ENCODE peak calls at places on chromosomes 12 and 14, in five cellular contexts. H is ovary, G is psoas muscle, P is uterus, R is spleen. E is an unnamed sample.

GRCh38 chr12:122825773-122826724 is 9.2 kb upstream of the HIP1R start:
- DNase-seq in H (no peak), P (no peak), G (no peak), R (peak), E (no peak)

GRCh38 chr14:62117718-62118164 is 355.5 kb downstream of the SNAPC1 start:
- DNase-seq in H (no peak), R (no peak), P (no peak), G (no peak), E (no peak)

GRCh38 chr12:117980621-117981020 is 11.8 kb upstream of the KSR2 start:
- DNase-seq in P (no peak), H (no peak), G (no peak), R (no peak), E (no peak)

GRCh38 chr12:87952850-87953249 is 76.4 kb downstream of the C12orf50 start:
- DNase-seq in G (no peak), R (no peak), P (no peak), H (no peak), E (no peak)

GRCh38 chr12:54719691-54720090 is 71.5 kb upstream of the DCD start:
- DNase-seq in G (no peak), R (no peak), H (no peak), P (no peak), E (no peak)

GRCh38 chr14:64720190-64720589 is 16.0 kb downstream of the PLEKHG3 start:
- DNase-seq in G (peak), H (no peak), R (no peak), P (peak), E (peak)

GRCh38 chr12:45304514-45305178 is 88.8 kb downstream of the ANO6 start:
- DNase-seq in G (no peak), R (no peak), P (no peak), H (no peak), E (no peak)

GRCh38 chr12:8609061-8609570 is 3.5 kb downstream of the AICDA start:
- DNase-seq in P (no peak), H (no peak), G (no peak), R (no peak), E (no peak)

GRCh38 chr12:80504389-80505153 is 60.5 kb downstream of the PTPRQ start:
- DNase-seq in H (no peak), R (no peak), G (no peak), P (no peak), E (no peak)

GRCh38 chr12:2682301-2683282 is 112.2 kb upstream of the FKBP4 start:
- DNase-seq in G (no peak), H (no peak), P (peak), R (no peak), E (no peak)

GRCh38 chr14:55386037-55386798 is 25.4 kb downstream of the ATG14 start:
- DNase-seq in R (no peak), G (no peak), H (no peak), P (no peak), E (no peak)

GRCh38 chr14:85607571-85608219 is 77.8 kb downstream of the FLRT2 start:
- DNase-seq in G (no peak), P (no peak), R (no peak), H (no peak), E (no peak)

GRCh38 chr14:94037954-94038353 is 11.8 kb downstream of the OTUB2 start:
- DNase-seq in G (no peak), H (no peak), R (peak), P (no peak), E (no peak)

GRCh38 chr14:54627718-54628345 is 60.9 kb downstream of the SAMD4A start:
- DNase-seq in R (peak), H (peak), G (peak), P (peak), E (no peak)

GRCh38 chr12:2402180-2402579 is 349.4 kb downstream of the CACNA1C start:
- DNase-seq in R (no peak), P (no peak), G (no peak), H (no peak), E (no peak)

GRCh38 chr14:101084436-101084826 is 180.9 kb upstream of the RTL1 start:
- DNase-seq in R (no peak), G (no peak), H (no peak), P (no peak), E (no peak)

GRCh38 chr12:7016958-7017571 is 1.2 kb downstream of the LPCAT3 start:
- DNase-seq in H (no peak), P (no peak), R (no peak), G (no peak), E (no peak)

GRCh38 chr12:2239376-2240010 is 186.7 kb downstream of the CACNA1C start:
- DNase-seq in P (peak), R (no peak), G (peak), H (peak), E (no peak)

GRCh38 chr14:80055912-80056801 is 155.1 kb downstream of the DIO2 start:
- DNase-seq in H (no peak), G (no peak), R (no peak), P (peak), E (no peak)

GRCh38 chr14:80213602-80214001 is 2.3 kb upstream of the DIO2 start:
- DNase-seq in G (no peak), R (no peak), H (no peak), P (no peak), E (no peak)

GRCh38 chr14:23104591-23105347 is at the start of gene CIROP:
- DNase-seq in H (no peak), G (no peak), R (peak), P (no peak), E (no peak)

GRCh38 chr14:52598568-52598967 is 45.9 kb downstream of the GPR137C start:
- DNase-seq in H (no peak), G (no peak), R (no peak), P (no peak), E (no peak)

DNA sequence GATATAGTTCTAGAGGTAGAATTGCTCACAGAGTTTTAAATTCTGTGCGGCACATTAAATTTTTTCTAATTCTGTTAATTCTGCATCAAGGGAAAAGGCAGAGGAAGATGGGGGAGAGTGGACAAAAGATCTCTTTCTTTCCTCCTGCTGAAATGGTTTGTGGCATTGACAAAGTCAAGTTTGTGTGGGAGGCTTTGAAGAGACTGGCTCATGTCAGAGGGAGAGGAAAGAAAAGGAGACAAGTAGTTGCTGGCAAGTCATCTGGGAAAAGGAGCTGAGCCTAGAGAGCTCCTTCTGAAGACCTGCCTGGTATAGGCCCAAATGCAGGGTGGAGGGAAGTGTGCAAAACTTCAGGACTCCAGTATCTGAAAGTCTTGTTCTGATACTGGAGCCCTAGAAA is 36.3 kb downstream of the TTLL5 start:
- DNase-seq in G (no peak), R (no peak), H (no peak), P (no peak), E (no peak)
- TF ChIP-seq CTCF in G (no peak), R (no peak), H (no peak), P (no peak), E (no peak)

DNA sequence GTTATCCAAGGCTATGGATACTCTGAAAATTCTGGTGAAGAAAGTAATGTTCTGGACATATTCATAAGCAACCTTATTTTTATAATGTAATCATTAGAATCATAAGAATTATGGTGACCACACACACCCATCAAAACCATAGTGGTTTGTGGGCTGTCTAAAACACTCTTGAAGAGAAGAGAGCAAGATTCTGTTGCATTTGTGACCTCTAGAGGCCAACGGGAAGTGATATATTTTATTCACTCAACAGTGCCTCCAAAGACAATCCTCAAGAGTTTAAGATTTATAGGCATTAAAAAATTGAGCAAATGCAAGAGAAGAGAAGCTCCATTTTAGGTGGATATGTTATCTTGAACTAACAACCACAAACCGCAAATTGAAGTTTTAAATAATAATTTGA is 68.5 kb upstream of the LGR5 start:
- DNase-seq in H (no peak), P (no peak), R (no peak), G (no peak), E (no peak)
- TF ChIP-seq CTCF in H (no peak), P (no peak), R (no peak), G (no peak), E (peak)

GRCh38 chr12:14852880-14853279 is 9.6 kb upstream of the ART4 start:
- DNase-seq in H (no peak), G (no peak), R (no peak), P (no peak), E (no peak)

GRCh38 chr12:14853966-14854365 is 10.6 kb upstream of the ART4 start:
- DNase-seq in G (no peak), R (no peak), H (no peak), P (no peak), E (no peak)

GRCh38 chr12:14850929-14851663 is 7.8 kb upstream of the ART4 start:
- DNase-seq in G (no peak), P (no peak), R (no peak), H (no peak), E (no peak)

GRCh38 chr12:14858513-14858912 is 15.2 kb upstream of the ART4 start:
- DNase-seq in R (no peak), H (no peak), P (no peak), G (no peak), E (no peak)

GRCh38 chr12:14854586-14855163 is 11.3 kb upstream of the ART4 start:
- DNase-seq in G (no peak), P (no peak), H (no peak), R (no peak), E (no peak)
- TF ChIP-seq CTCF in G (no peak), P (no peak), H (no peak), R (no peak), E (no peak)

DNA sequence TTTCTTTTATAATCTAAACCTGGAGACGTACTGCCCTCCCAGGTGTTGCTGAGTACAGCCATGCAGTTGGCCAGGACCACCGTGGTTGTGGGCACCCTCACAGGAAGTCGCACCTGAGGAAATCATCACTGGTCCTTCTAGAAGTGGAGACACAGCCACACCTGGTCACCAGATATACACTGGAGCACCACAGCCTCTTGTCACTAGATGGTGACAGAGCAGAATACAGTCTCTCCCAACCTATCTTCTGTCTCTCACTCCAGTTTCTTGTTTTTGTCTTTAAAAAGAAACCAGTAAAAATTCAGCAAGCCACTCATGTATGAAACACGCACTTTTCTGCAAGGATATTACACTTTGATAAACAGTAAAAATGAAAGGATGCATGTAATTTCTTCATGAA is 43.1 kb upstream of the GPHB5 start:
- DNase-seq in P (no peak), R (no peak), G (no peak), H (no peak), E (no peak)
- TF ChIP-seq CTCF in P (no peak), R (no peak), G (no peak), H (no peak), E (peak)